ENCODE peak calls at places on chromosomes 13 and 19, in nine cellular contexts. N is AG09319, S is left lung, O is HT-29, A is astrocyte, G is NCI-H2081, Y is nucleus accumbens, E is SK-MEL-5, P is KBM-7. D is an unnamed sample.

GRCh38 chr13:98181106-98181815 is 4.2 kb upstream of the RNF113B start:
- DNase-seq in N (no peak), S (no peak), G (no peak), O (no peak), P (no peak), E (no peak), Y (no peak), A (peak), D (no peak)

GRCh38 chr13:112733112-112733511 is 43.3 kb downstream of the ATP11A start:
- DNase-seq in G (peak), O (no peak), P (no peak), E (no peak), S (no peak), Y (no peak), N (no peak), A (no peak), D (no peak)

GRCh38 chr19:51824603-51825002 is 29.6 kb downstream of the FPR3 start:
- DNase-seq in Y (no peak), S (no peak), E (no peak), G (no peak), A (no peak), N (no peak), P (peak), O (no peak), D (no peak)

GRCh38 chr13:111322916-111323331 is 2.5 kb downstream of the TEX29 start:
- DNase-seq in E (no peak), Y (no peak), S (no peak), O (no peak), A (no peak), P (no peak), G (no peak), N (no peak), D (no peak)

GRCh38 chr13:90806905-90807304 is 540.6 kb upstream of the MIR17HG start:
- DNase-seq in N (no peak), P (no peak), E (no peak), S (no peak), A (no peak), G (no peak), O (no peak), Y (no peak), D (no peak)

GRCh38 chr13:100673831-100674362 is 698 bp downstream of the TMTC4 start:
- DNase-seq in A (peak), S (peak), N (no peak), P (peak), O (peak), Y (peak), E (peak), G (peak), D (peak)

GRCh38 chr19:1408300-1409203 is 1.2 kb downstream of the DAZAP1 start:
- DNase-seq in P (peak), N (no peak), O (peak), E (no peak), A (peak), S (peak), Y (peak), G (peak), D (no peak)

GRCh38 chr13:77431449-77431848 is 104.1 kb upstream of the SCEL start:
- DNase-seq in G (no peak), Y (no peak), S (no peak), N (no peak), E (no peak), A (no peak), O (no peak), P (no peak), D (no peak)

GRCh38 chr13:76579701-76580100 is 306.5 kb downstream of the KCTD12 start:
- DNase-seq in P (no peak), O (no peak), N (no peak), A (no peak), Y (no peak), G (no peak), S (no peak), E (no peak), D (no peak)

GRCh38 chr19:38039966-38040365 is 133.0 kb downstream of the SIPA1L3 start:
- DNase-seq in G (no peak), P (no peak), S (no peak), O (no peak), Y (no peak), E (no peak), A (peak), N (no peak), D (no peak)

GRCh38 chr19:7917292-7918061 is 2.7 kb upstream of the SNAPC2 start:
- DNase-seq in A (peak), O (no peak), P (peak), S (no peak), G (peak), E (no peak), N (no peak), Y (peak), D (no peak)